ENCODE peak calls at places on chromosome 9, in six cellular contexts. F is HepG2, Q is tibial nerve, B is sigmoid colon, M is K562, R is stomach. Z is an unnamed sample.

GRCh38 chr9:113350937-113351336 is 1.6 kb downstream of the BSPRY start:
- DNase-seq in Q (no peak), M (no peak), F (no peak), R (no peak), B (no peak), Z (no peak)

GRCh38 chr9:18928711-18929110 is 104.3 kb downstream of the SAXO1 start:
- DNase-seq in B (no peak), F (no peak), R (no peak), M (no peak), Q (no peak), Z (no peak)

GRCh38 chr9:89744730-89745129 is 139.9 kb downstream of the GADD45G start:
- DNase-seq in Q (no peak), R (no peak), B (no peak), F (no peak), M (no peak), Z (no peak)

GRCh38 chr9:92170848-92171247 is 55.6 kb upstream of the SPTLC1 start:
- DNase-seq in B (no peak), F (no peak), R (no peak), Q (no peak), M (no peak), Z (no peak)

GRCh38 chr9:89606567-89607311 is 1.9 kb downstream of the GADD45G start:
- DNase-seq in R (peak; percentile 78), F (no peak), M (peak; percentile 86), Q (no peak), B (no peak), Z (no peak)

GRCh38 chr9:13769006-13769405 is 489.5 kb upstream of the MPDZ start:
- DNase-seq in F (no peak), B (no peak), Q (no peak), M (no peak), R (no peak), Z (no peak)

GRCh38 chr9:115524467-115525059 is 406.6 kb upstream of the TNC start:
- DNase-seq in M (peak; percentile 7), Q (peak; percentile 60), B (no peak), R (no peak), F (peak; percentile 32), Z (no peak)

GRCh38 chr9:112125961-112126388 is 49.1 kb downstream of the SUSD1 start:
- DNase-seq in R (no peak), Q (no peak), B (no peak), F (peak; percentile 40), M (no peak), Z (no peak)

GRCh38 chr9:113620377-113621161 is 157.0 kb downstream of the RGS3 start:
- DNase-seq in R (peak; percentile 87), F (peak; percentile 77), M (no peak), Q (peak; percentile 48), B (peak; percentile 91), Z (peak; percentile 65)

GRCh38 chr9:127463891-127464290 is 12.6 kb downstream of the LRSAM1 start:
- DNase-seq in F (no peak), Q (no peak), R (no peak), M (no peak), B (no peak), Z (no peak)

GRCh38 chr9:115118471-115119156 is 657 bp upstream of the TNC start:
- DNase-seq in M (no peak), Q (peak; percentile 38), B (peak; percentile 93), F (no peak), R (peak; percentile 60), Z (peak; percentile 20)

GRCh38 chr9:16012621-16013020 is 459.8 kb downstream of the CCDC171 start:
- DNase-seq in Q (no peak), R (no peak), F (no peak), B (no peak), M (no peak), Z (no peak)

GRCh38 chr9:5593904-5594303 is 35.0 kb upstream of the RIC1 start:
- DNase-seq in Q (no peak), F (no peak), M (no peak), R (no peak), B (no peak), Z (no peak)

GRCh38 chr9:91681461-91682305 is 258.1 kb upstream of the NFIL3 start:
- DNase-seq in R (peak; percentile 82), Q (peak; percentile 37), B (peak; percentile 88), M (peak; percentile 74), F (peak; percentile 22), Z (peak; percentile 81)

GRCh38 chr9:103789686-103790085 is 304.4 kb upstream of the SMC2 start:
- DNase-seq in Q (no peak), F (peak; percentile 16), R (no peak), B (no peak), M (no peak), Z (no peak)

GRCh38 chr9:15977438-15977837 is 424.6 kb downstream of the CCDC171 start:
- DNase-seq in B (no peak), Q (no peak), R (no peak), F (no peak), M (no peak), Z (no peak)

GRCh38 chr9:137878957-137879555 is 1.5 kb downstream of the CACNA1B start:
- DNase-seq in B (no peak), M (no peak), R (no peak), F (no peak), Q (no peak), Z (no peak)

GRCh38 chr9:98708933-98709911 is at the start of gene GABBR2:
- DNase-seq in F (no peak), Q (no peak), B (no peak), R (no peak), M (no peak), Z (peak; percentile 72)

GRCh38 chr9:79221084-79221483 is 350.7 kb upstream of the TLE4 start:
- DNase-seq in Q (no peak), M (no peak), B (no peak), F (no peak), R (no peak), Z (no peak)

GRCh38 chr9:87494970-87495471 is 2.6 kb upstream of the DAPK1 start:
- DNase-seq in M (peak; percentile 36), F (no peak), Q (no peak), B (no peak), R (no peak), Z (no peak)

GRCh38 chr9:134536931-134537330 is 104.7 kb upstream of the COL5A1 start:
- DNase-seq in F (no peak), R (no peak), B (no peak), Q (no peak), M (no peak), Z (no peak)

GRCh38 chr9:130196643-130197042 is 24.4 kb downstream of the NCS1 start:
- DNase-seq in F (no peak), B (no peak), R (peak; percentile 38), M (peak; percentile 55), Q (no peak), Z (no peak)

GRCh38 chr9:32378993-32379729 is 5.3 kb upstream of the ACO1 start:
- DNase-seq in M (peak; percentile 54), R (no peak), Q (peak; percentile 61), F (peak; percentile 85), B (no peak), Z (no peak)

GRCh38 chr9:71765693-71766092 is 2.6 kb downstream of the CEMIP2 start:
- DNase-seq in F (peak; percentile 79), M (no peak), B (no peak), Q (no peak), R (no peak), Z (no peak)

GRCh38 chr9:84511651-84512050 is 157.9 kb upstream of the NTRK2 start:
- DNase-seq in F (no peak), R (no peak), M (no peak), Q (no peak), B (no peak), Z (no peak)

GRCh38 chr9:137694962-137695875 is 76.4 kb downstream of the EHMT1 start:
- DNase-seq in M (peak; percentile 77), F (peak; percentile 64), B (no peak), Q (no peak), R (peak; percentile 68), Z (peak; percentile 61)

GRCh38 chr9:26809795-26810194 is 82.8 kb downstream of the CAAP1 start:
- DNase-seq in Q (no peak), R (no peak), B (no peak), M (no peak), F (no peak), Z (no peak)
- TF ChIP-seq EP300 in Q (no peak), R (no peak), B (no peak), M (no peak), F (no peak), Z (no peak)

GRCh38 chr9:133347985-133348762 is at the start of the genes MED22 and RPL7A:
- DNase-seq in Q (peak; percentile 97), R (peak; percentile 94), M (peak; percentile 89), F (peak; percentile 94), B (peak; percentile 97), Z (peak; percentile 92)
- H3K36me3 ChIP-seq in Q (peaks cover 34% of the 10 kb centered on the region), R (peaks cover 69% of the 10 kb centered on the region), M (peaks cover 77% of the 10 kb centered on the region), F (peaks cover 65% of the 10 kb centered on the region), B (peaks cover 34% of the 10 kb centered on the region), Z (peaks cover 64% of the 10 kb centered on the region)

DNA sequence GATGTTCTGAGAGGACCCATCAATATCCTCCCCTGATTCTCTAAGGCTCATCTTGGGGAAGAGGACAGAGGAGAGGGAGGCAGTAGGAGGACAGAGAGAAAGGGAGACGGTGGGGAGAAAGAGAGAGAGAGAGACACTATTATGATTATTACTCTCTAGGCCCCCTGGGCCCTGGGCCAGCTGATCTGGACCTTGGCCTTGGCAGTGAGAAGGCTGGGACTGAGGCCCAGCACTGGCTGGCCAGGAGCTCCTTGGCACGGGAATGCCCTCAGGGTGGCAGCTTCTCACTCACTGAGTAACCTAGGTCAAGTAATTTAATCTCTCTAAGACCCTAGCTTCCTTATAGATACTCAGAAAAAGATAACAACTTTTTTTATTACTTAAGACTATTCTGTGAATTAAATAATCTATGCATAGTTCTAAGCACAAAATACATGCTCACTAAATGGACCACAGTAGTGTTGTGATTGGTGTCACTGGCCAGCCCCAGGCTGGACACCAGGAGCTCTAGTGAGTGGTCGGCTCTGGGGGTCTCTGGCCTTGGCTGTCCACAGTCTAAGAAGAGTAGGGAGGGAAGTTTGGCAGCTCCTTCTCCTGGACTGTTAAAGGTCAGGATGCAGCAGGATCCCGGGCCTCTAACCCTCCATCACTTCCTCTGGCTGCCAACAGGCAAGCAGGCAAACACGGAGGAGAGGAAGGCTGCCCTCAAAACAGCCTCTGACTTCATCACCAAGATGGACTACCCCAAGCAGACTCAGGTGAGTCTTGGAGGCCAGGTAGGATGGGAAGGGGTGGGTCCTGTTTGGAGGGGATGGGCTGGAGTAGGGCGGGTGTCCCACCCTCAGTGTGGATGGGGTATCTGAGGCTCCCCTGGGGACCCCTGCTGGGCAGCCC is 50.0 kb downstream of the GSN start:
- DNase-seq in B (no peak), R (peak; percentile 79), F (no peak), M (no peak), Q (no peak), Z (no peak)
- H3K4me3 ChIP-seq in B (no peak overlapping the region), R (no peak overlapping the region), F (no peak overlapping the region), M (no peak overlapping the region), Q (no peak overlapping the region), Z (no peak overlapping the region)

DNA sequence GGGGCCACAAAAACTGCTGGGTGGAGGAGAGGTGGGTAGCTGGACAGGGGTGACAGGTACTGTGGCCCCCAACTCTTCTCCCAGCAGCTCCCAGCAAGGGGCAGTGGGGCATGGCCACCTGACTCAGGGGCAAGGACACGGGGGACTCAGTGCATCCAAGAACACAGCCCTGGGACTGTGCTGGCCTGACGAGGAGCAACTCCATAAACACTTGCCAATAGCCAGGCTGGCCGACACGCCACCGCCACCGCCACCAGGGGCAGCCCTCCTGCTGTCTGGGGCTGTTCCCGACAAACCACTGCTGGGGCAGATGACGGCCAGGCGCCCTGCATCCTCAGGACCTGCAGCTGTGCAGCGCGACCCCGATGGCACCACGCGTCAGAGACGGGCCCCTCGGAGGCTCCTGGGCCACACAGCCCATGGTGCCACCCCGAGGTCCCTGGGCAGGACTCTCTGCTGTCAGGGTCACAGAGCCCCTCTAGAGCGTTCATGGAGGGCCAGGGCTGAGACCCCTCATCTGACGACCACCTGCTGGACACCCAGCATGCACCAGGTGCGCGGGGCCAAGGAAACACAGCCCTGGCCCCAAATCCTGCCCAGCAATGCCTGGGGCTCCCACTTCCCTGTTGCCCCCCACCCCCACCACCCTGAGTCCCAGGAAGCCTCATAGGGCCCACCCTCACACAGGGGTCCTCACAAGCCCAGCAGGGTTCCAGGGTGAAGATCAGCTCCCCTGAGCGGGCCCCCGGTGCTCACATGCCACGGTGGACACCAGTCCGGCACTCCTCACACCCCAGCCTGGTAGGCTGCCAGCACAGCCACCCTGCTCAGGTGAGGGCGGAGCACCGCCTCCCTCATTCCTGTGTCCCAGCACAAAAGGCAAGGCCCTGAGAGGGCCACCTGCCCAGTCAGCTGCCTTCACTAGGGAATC is 56.0 kb upstream of the UBAC1 start:
- DNase-seq in B (peak; percentile 63), Q (no peak), F (no peak), M (no peak), R (peak; percentile 69), Z (peak; percentile 82)
- TF ChIP-seq EP300 in B (no peak), Q (no peak), F (no peak), M (no peak), R (no peak), Z (no peak)

Z was measured in upper lobe of left lung.